ENCODE peak calls at places on chromosomes 16 and 17, in seven cellular contexts. A is brain microvascular endothelial cell, Y is mucosa of descending colon, T is HCT116, S is GM06990, B is left ventricle myocardium inferior, K is astrocyte of the cerebellum. O is an unnamed sample.

GRCh38 chr17:29151567-29151966 is 28.6 kb downstream of the MYO18A start:
- DNase-seq in A (peak), Y (no peak), T (peak), S (no peak), B (no peak), K (peak), O (no peak)

GRCh38 chr16:20001856-20002707 is 71.6 kb downstream of the GPR139 start:
- DNase-seq in A (no peak), Y (peak), T (no peak), S (no peak), B (no peak), K (no peak), O (no peak)

GRCh38 chr16:22232277-22233049 is 26.4 kb downstream of the EEF2K start:
- DNase-seq in A (peak), Y (peak), T (peak), S (no peak), B (no peak), K (no peak), O (no peak)

GRCh38 chr16:67968440-67969285 is at the start of gene SLC12A4:
- DNase-seq in A (peak), Y (peak), T (peak), S (peak), B (peak), K (no peak), O (peak)

GRCh38 chr17:80036715-80037477 is 454 bp downstream of the CCDC40 start:
- DNase-seq in A (peak), Y (peak), T (no peak), S (no peak), B (no peak), K (no peak), O (no peak)

GRCh38 chr16:20857281-20857680 is 42.9 kb downstream of the DCUN1D3 start:
- DNase-seq in A (no peak), Y (no peak), T (no peak), S (no peak), B (peak), K (no peak), O (no peak)

GRCh38 chr17:74116087-74116717 is 87.3 kb upstream of the RPL38 start:
- DNase-seq in A (no peak), Y (no peak), T (no peak), S (no peak), B (no peak), K (no peak), O (no peak)

GRCh38 chr16:69744363-69745231 is 10.1 kb downstream of the NOB1 start:
- DNase-seq in A (no peak), Y (no peak), T (no peak), S (no peak), B (no peak), K (no peak), O (no peak)

GRCh38 chr17:37643829-37644228 is 583 bp upstream of the DDX52 start:
- DNase-seq in A (no peak), Y (no peak), T (no peak), S (no peak), B (no peak), K (no peak), O (no peak)

GRCh38 chr17:10842658-10843057 is 4.8 kb upstream of the PIRT start:
- DNase-seq in A (no peak), Y (no peak), T (no peak), S (no peak), B (no peak), K (no peak), O (no peak)

GRCh38 chr17:9636501-9636900 is 8.8 kb upstream of the USP43 start:
- DNase-seq in A (no peak), Y (no peak), T (no peak), S (no peak), B (no peak), K (no peak), O (peak)

GRCh38 chr17:10013360-10014112 is 108.5 kb upstream of the RCVRN start:
- DNase-seq in A (no peak), Y (peak), T (no peak), S (peak), B (no peak), K (no peak), O (no peak)

GRCh38 chr17:40615295-40615988 is 32.2 kb downstream of the SMARCE1 start:
- DNase-seq in A (peak), Y (peak), T (peak), S (peak), B (no peak), K (peak), O (peak)

GRCh38 chr16:5490499-5490898 is 392.9 kb upstream of the EEF2KMT start:
- DNase-seq in A (no peak), Y (peak), T (peak), S (peak), B (no peak), K (no peak), O (no peak)
- TF ChIP-seq CTCF in A (peak), Y (peak), T (peak), S (peak), B (peak), K (peak), O (no peak)

GRCh38 chr17:72745241-72745640 is 347.2 kb downstream of the SLC39A11 start:
- DNase-seq in A (no peak), Y (no peak), T (no peak), S (no peak), B (no peak), K (no peak), O (no peak)
- TF ChIP-seq CTCF in A (no peak), Y (no peak), T (no peak), S (no peak), B (no peak), K (no peak), O (no peak)

GRCh38 chr17:44968225-44969143 is at the start of gene C1QL1:
- DNase-seq in A (peak), Y (peak), T (peak), S (peak), B (peak), K (peak), O (peak)
- TF ChIP-seq CTCF in A (peak), Y (no peak), T (no peak), S (peak), B (no peak), K (peak), O (peak)

GRCh38 chr16:27778171-27778925 is 228.4 kb downstream of the KATNIP start:
- DNase-seq in A (no peak), Y (no peak), T (no peak), S (no peak), B (no peak), K (no peak), O (no peak)

GRCh38 chr16:27781195-27781524 is 231.2 kb downstream of the KATNIP start:
- DNase-seq in A (no peak), Y (no peak), T (no peak), S (no peak), B (peak), K (no peak), O (no peak)

GRCh38 chr16:27780468-27781194 is 230.7 kb downstream of the KATNIP start:
- DNase-seq in A (no peak), Y (no peak), T (no peak), S (no peak), B (no peak), K (no peak), O (no peak)

GRCh38 chr16:27778926-27779570 is 229.1 kb downstream of the KATNIP start:
- DNase-seq in A (no peak), Y (no peak), T (no peak), S (no peak), B (no peak), K (no peak), O (no peak)

DNA sequence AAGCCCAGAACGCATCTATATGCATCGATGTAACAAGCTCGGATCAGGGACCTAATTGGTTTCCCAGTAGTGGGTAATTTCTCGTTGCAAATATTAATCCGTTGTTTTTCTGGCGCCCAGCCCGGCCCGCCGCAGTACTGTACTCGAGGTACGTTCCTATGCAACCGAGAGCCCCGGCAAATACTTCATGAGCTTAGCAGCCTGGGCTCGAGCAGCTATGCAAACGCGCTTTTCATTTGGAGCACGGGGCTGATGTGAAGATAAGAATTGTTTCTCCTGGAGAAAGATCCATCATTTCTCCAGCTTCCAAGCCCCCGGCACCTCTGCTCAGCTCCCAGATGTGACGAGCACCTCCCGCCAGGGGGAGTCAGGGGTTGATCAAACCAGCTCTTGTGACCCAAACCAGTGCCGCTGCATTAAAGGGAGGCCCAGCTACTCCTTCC is 229.8 kb downstream of the KATNIP start:
- DNase-seq in A (peak), Y (peak), T (no peak), S (no peak), B (no peak), K (peak), O (no peak)
- TF ChIP-seq CTCF in A (peak), Y (no peak), T (no peak), S (no peak), B (peak), K (peak), O (peak)

GRCh38 chr16:14487579-14487978 is 142.5 kb downstream of the PARN start:
- DNase-seq in A (no peak), Y (peak), T (no peak), S (no peak), B (no peak), K (no peak), O (no peak)

GRCh38 chr16:14490281-14490680 is 139.8 kb downstream of the PARN start:
- DNase-seq in A (no peak), Y (no peak), T (no peak), S (no peak), B (no peak), K (no peak), O (no peak)

GRCh38 chr16:14486520-14487303 is 143.3 kb downstream of the PARN start:
- DNase-seq in A (peak), Y (peak), T (peak), S (no peak), B (peak), K (peak), O (no peak)

GRCh38 chr16:14491831-14492529 is 138.1 kb downstream of the PARN start:
- DNase-seq in A (no peak), Y (no peak), T (no peak), S (no peak), B (no peak), K (no peak), O (no peak)

DNA sequence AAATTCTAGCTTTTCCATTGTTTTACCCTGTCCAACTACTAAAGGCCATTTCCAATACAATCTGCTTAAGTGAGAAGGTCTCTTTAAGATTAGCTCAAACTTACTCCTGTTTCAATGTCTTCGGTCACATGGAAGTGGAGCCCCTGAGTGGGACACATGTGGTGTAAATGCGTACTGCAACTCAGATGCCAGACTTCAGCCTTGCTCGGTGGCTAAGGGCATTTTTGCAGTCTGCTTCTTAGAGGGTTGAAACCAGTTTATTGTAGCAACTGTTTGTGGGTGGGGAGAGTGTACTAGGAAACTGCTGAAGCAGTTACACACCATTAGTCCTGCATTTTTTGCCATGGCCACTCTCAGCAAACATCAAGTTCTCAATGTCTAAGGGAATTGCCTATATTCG is 140.6 kb downstream of the PARN start:
- DNase-seq in A (no peak), Y (no peak), T (peak), S (no peak), B (no peak), K (no peak), O (no peak)
- TF ChIP-seq CTCF in A (peak), Y (no peak), T (no peak), S (no peak), B (peak), K (peak), O (no peak)

O was measured in osteocyte.